ENCODE peak calls at places on chromosomes 2 and 18, in five cellular contexts. V is CD8-positive, alpha-beta T cell; F is Panc1; U is RWPE2; N is IMR-90. K is an unnamed sample.

GRCh38 chr2:223056656-223057418 is 4.8 kb downstream of the KCNE4 start:
- DNase-seq in V (no peak), F (no peak), U (no peak), N (peak; percentile 60), K (no peak)

GRCh38 chr2:231418820-231419640 is 23.5 kb downstream of the B3GNT7 start:
- DNase-seq in V (no peak), F (no peak), U (no peak), N (no peak), K (no peak)

GRCh38 chr2:216006164-216006663 is 7.1 kb downstream of the MREG start:
- DNase-seq in V (peak; percentile 15), F (no peak), U (peak; percentile 91), N (no peak), K (peak; percentile 34)

GRCh38 chr2:25341031-25341727 is 546 bp downstream of the DNMT3A start:
- DNase-seq in V (peak; percentile 31), F (no peak), U (no peak), N (no peak), K (peak; percentile 51)

GRCh38 chr2:1590611-1591460 is 153.5 kb downstream of the PXDN start:
- DNase-seq in V (no peak), F (no peak), U (peak; percentile 43), N (no peak), K (no peak)

GRCh38 chr18:59593291-59593717 is 103.9 kb downstream of the CCBE1 start:
- DNase-seq in V (no peak), F (no peak), U (no peak), N (peak; percentile 40), K (no peak)

GRCh38 chr2:238518127-238518827 is 91.5 kb downstream of the ASB1 start:
- DNase-seq in V (no peak), F (no peak), U (no peak), N (peak; percentile 78), K (no peak)

GRCh38 chr2:174053784-174054183 is 88.6 kb upstream of the SP3 start:
- DNase-seq in V (no peak), F (no peak), U (no peak), N (peak; percentile 18), K (no peak)

GRCh38 chr2:109545828-109546713 is 67.7 kb downstream of the SEPTIN10 start:
- DNase-seq in V (peak; percentile 51), F (no peak), U (no peak), N (peak; percentile 60), K (peak; percentile 77)

GRCh38 chr18:56165601-56166355 is 472.6 kb downstream of the TXNL1 start:
- DNase-seq in V (no peak), F (no peak), U (no peak), N (no peak), K (no peak)

GRCh38 chr2:72955188-72956049 is 38.1 kb downstream of the EMX1 start:
- DNase-seq in V (no peak), F (no peak), U (no peak), N (no peak), K (no peak)

GRCh38 chr2:230282936-230283335 is 44.1 kb upstream of the SP140L start:
- DNase-seq in V (no peak), F (no peak), U (no peak), N (no peak), K (no peak)

GRCh38 chr2:235106874-235107639 is 155.2 kb downstream of the SH3BP4 start:
- DNase-seq in V (no peak), F (peak; percentile 27), U (no peak), N (peak; percentile 76), K (peak; percentile 81)

GRCh38 chr2:130834091-130834922 is 2.4 kb upstream of the ARHGEF4 start:
- DNase-seq in V (no peak), F (no peak), U (no peak), N (peak; percentile 72), K (no peak)

GRCh38 chr2:227390468-227391256 is 2.9 kb upstream of the SCYGR1 start:
- DNase-seq in V (no peak), F (no peak), U (no peak), N (no peak), K (no peak)

GRCh38 chr2:47061989-47062678 is 93.0 kb downstream of the STPG4 start:
- DNase-seq in V (no peak), F (no peak), U (no peak), N (no peak), K (no peak)

GRCh38 chr18:23495723-23496440 is 7.4 kb upstream of the RMC1 start:
- DNase-seq in V (no peak), F (no peak), U (no peak), N (no peak), K (no peak)

GRCh38 chr2:121972203-121972602 is 216.8 kb downstream of the TSN start:
- DNase-seq in V (no peak), F (no peak), U (no peak), N (no peak), K (no peak)

GRCh38 chr2:122528061-122528460 is 772.6 kb downstream of the TSN start:
- DNase-seq in V (no peak), F (no peak), U (no peak), N (no peak), K (no peak)

GRCh38 chr2:35447210-35447609 is 908.4 kb upstream of the CRIM1 start:
- DNase-seq in V (no peak), F (no peak), U (no peak), N (no peak), K (no peak)

GRCh38 chr18:48994044-48994651 is 43.4 kb upstream of the SMAD7 start:
- DNase-seq in V (no peak), F (no peak), U (no peak), N (peak; percentile 83), K (no peak)

GRCh38 chr2:149595069-149595963 is 7.7 kb upstream of the MMADHC start:
- DNase-seq in V (no peak), F (no peak), U (no peak), N (peak; percentile 51), K (no peak)

GRCh38 chr18:79612291-79613108 is 67.1 kb upstream of the CTDP1 start:
- DNase-seq in V (no peak), F (no peak), U (peak; percentile 38), N (no peak), K (no peak)

GRCh38 chr2:142843731-142844130 is 33.7 kb upstream of the KYNU start:
- DNase-seq in V (no peak), F (no peak), U (no peak), N (no peak), K (peak; percentile 57)

GRCh38 chr18:11154369-11154982 is 5.1 kb upstream of the PIEZO2 start:
- DNase-seq in V (no peak), F (peak; percentile 15), U (no peak), N (peak; percentile 76), K (peak; percentile 69)

GRCh38 chr2:30293303-30293912 is 62.1 kb downstream of the LBH start:
- DNase-seq in V (no peak), F (no peak), U (no peak), N (peak; percentile 100), K (peak; percentile 20)

GRCh38 chr2:120502357-120502756 is 156.4 kb downstream of the INHBB start:
- DNase-seq in V (no peak), F (no peak), U (no peak), N (no peak), K (no peak)

GRCh38 chr2:120502761-120503160 is 156.8 kb downstream of the INHBB start:
- DNase-seq in V (no peak), F (no peak), U (no peak), N (no peak), K (no peak)

GRCh38 chr2:120503206-120503792 is 157.4 kb downstream of the INHBB start:
- DNase-seq in V (no peak), F (no peak), U (no peak), N (no peak), K (no peak)

GRCh38 chr2:120499784-120500495 is 154.0 kb downstream of the INHBB start:
- DNase-seq in V (no peak), F (no peak), U (no peak), N (no peak), K (no peak)

DNA sequence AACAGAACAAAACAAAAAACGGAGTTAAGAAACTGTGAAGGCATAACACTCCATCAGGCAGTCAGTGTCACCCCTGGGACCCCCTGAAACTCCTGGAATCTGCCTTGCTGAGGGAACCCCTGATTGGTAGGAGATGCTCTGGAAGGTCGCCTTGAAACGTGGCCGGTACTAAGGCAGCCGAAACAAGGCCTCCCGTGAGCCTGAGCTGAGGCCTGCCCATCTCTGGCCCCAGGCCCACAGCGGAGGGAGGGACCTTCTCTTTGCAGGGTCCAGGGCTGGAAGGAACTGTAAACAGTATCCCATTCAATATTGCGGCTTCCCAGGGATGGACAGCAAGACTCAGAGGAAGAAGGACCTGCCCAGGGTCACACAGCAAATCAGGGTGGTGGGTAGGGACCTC is 155.7 kb downstream of the INHBB start:
- DNase-seq in V (no peak), F (no peak), U (no peak), N (no peak), K (no peak)
- H3K4me1 ChIP-seq in V (no peaks in the 10 kb centered on the region), F (no peaks in the 10 kb centered on the region), U (no peaks in the 10 kb centered on the region), N (peaks cover 1% of the 10 kb centered on the region), K (no peaks in the 10 kb centered on the region)

GRCh38 chr2:145530653-145531052 is 1010.7 kb upstream of the ZEB2 start:
- DNase-seq in V (no peak), F (no peak), U (no peak), N (no peak), K (no peak)
- TF ChIP-seq CTCF in V (no peak), F (no peak), U (no peak), N (no peak), K (no peak)

DNA sequence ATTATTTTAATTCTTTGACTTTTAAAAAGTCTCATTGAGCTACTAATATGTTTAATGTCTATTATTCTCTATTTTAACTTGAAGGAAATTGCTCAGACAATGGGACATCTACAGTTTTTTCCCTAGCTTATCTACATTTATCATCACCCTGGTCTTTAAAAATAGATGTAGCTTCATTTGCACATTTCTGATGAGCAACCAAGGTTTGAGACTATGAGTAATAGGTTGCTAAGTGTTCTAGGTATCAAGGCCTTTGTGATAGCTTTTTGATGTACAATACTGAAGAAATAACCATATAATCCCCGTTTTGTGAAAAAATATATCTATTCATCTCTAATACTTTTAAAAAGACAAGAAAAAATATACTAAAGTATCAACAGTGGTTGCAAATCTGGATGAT is 47.0 kb downstream of the STAT4 start:
- DNase-seq in V (no peak), F (no peak), U (no peak), N (no peak), K (no peak)
- H3K4me1 ChIP-seq in V (peaks cover 4% of the 10 kb centered on the region), F (no peaks in the 10 kb centered on the region), U (no peaks in the 10 kb centered on the region), N (no peaks in the 10 kb centered on the region), K (no peaks in the 10 kb centered on the region)

GRCh38 chr2:52955079-52955478 is 812.5 kb upstream of the CHAC2 start:
- DNase-seq in V (no peak), F (no peak), U (no peak), N (no peak), K (no peak)

GRCh38 chr2:52960891-52961290 is 806.7 kb upstream of the CHAC2 start:
- DNase-seq in V (no peak), F (no peak), U (no peak), N (no peak), K (no peak)

GRCh38 chr2:52956115-52956514 is 811.5 kb upstream of the CHAC2 start:
- DNase-seq in V (no peak), F (no peak), U (no peak), N (no peak), K (no peak)

GRCh38 chr2:52959801-52960200 is 807.8 kb upstream of the CHAC2 start:
- DNase-seq in V (no peak), F (no peak), U (no peak), N (no peak), K (no peak)

DNA sequence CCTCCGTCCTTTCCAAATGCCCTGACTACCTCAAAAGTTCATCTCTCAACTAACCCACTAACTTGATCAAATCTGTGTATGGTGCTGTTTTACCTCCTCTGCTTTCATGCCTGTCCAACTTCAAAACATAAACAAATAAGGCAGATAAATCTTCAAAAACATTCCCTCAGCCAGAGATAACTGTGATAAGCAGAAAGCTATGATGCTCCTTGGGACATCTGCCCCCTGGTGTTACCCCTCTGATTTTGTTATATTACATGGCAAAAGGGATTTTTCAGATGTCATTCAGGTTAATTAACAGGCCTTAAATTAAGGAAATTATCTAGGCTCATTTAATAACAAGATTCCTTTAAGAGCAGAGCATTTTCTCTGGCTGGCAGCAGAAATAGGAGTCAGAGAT is 810.8 kb upstream of the CHAC2 start:
- DNase-seq in V (no peak), F (no peak), U (no peak), N (no peak), K (no peak)
- TF ChIP-seq CTCF in V (no peak), F (no peak), U (no peak), N (peak; percentile 20), K (no peak)

K was measured in A673.